ENCODE peak calls at places on chromosomes 7 and 10, in nine cellular contexts. One of them, this sample, is unnamed.

GRCh38 chr7:130394421-130395188 is 14.3 kb downstream of the CPA1 start:
- DNase-seq in thoracic aorta: no peak
- DNase-seq in lower lobe of right lung: no peak
- DNase-seq in hepatocyte: no peak
- DNase-seq in B cell: no peak
- DNase-seq in uterus: no peak
- DNase-seq in progenitor cell of endocrine pancreas: no peak
- DNase-seq in CD8-positive, alpha-beta T cell: peak
- DNase-seq in fibroblast of mammary gland: no peak
- DNase-seq in this sample: no peak

GRCh38 chr7:69431626-69432025 is 166.6 kb upstream of the AUTS2 start:
- DNase-seq in thoracic aorta: no peak
- DNase-seq in lower lobe of right lung: no peak
- DNase-seq in hepatocyte: no peak
- DNase-seq in B cell: no peak
- DNase-seq in uterus: no peak
- DNase-seq in progenitor cell of endocrine pancreas: no peak
- DNase-seq in CD8-positive, alpha-beta T cell: no peak
- DNase-seq in fibroblast of mammary gland: no peak
- DNase-seq in this sample: no peak

GRCh38 chr10:97129666-97130065 is 56.1 kb downstream of the SLIT1 start:
- DNase-seq in thoracic aorta: no peak
- DNase-seq in lower lobe of right lung: no peak
- DNase-seq in hepatocyte: no peak
- DNase-seq in B cell: no peak
- DNase-seq in uterus: no peak
- DNase-seq in progenitor cell of endocrine pancreas: no peak
- DNase-seq in CD8-positive, alpha-beta T cell: no peak
- DNase-seq in fibroblast of mammary gland: no peak
- DNase-seq in this sample: no peak

GRCh38 chr7:37433166-37433565 is 15.5 kb downstream of the ELMO1 start:
- DNase-seq in thoracic aorta: no peak
- DNase-seq in lower lobe of right lung: no peak
- DNase-seq in hepatocyte: no peak
- DNase-seq in B cell: no peak
- DNase-seq in uterus: no peak
- DNase-seq in progenitor cell of endocrine pancreas: no peak
- DNase-seq in CD8-positive, alpha-beta T cell: no peak
- DNase-seq in fibroblast of mammary gland: no peak
- DNase-seq in this sample: no peak

GRCh38 chr7:48280100-48280499 is 108.8 kb downstream of the ABCA13 start:
- DNase-seq in thoracic aorta: no peak
- DNase-seq in lower lobe of right lung: no peak
- DNase-seq in hepatocyte: no peak
- DNase-seq in B cell: no peak
- DNase-seq in uterus: no peak
- DNase-seq in progenitor cell of endocrine pancreas: no peak
- DNase-seq in CD8-positive, alpha-beta T cell: no peak
- DNase-seq in fibroblast of mammary gland: peak
- DNase-seq in this sample: no peak

GRCh38 chr10:110444009-110444347 is 53.7 kb upstream of the DUSP5 start:
- DNase-seq in thoracic aorta: no peak
- DNase-seq in lower lobe of right lung: no peak
- DNase-seq in hepatocyte: no peak
- DNase-seq in B cell: no peak
- DNase-seq in uterus: no peak
- DNase-seq in progenitor cell of endocrine pancreas: no peak
- DNase-seq in CD8-positive, alpha-beta T cell: no peak
- DNase-seq in fibroblast of mammary gland: no peak
- DNase-seq in this sample: no peak

GRCh38 chr10:4981722-4982471 is 18.7 kb downstream of the AKR1C1 start:
- DNase-seq in thoracic aorta: no peak
- DNase-seq in lower lobe of right lung: peak
- DNase-seq in hepatocyte: peak
- DNase-seq in B cell: no peak
- DNase-seq in uterus: no peak
- DNase-seq in progenitor cell of endocrine pancreas: peak
- DNase-seq in CD8-positive, alpha-beta T cell: no peak
- DNase-seq in fibroblast of mammary gland: peak
- DNase-seq in this sample: no peak

GRCh38 chr10:103870503-103870902 is 15.1 kb upstream of the SH3PXD2A start:
- DNase-seq in thoracic aorta: no peak
- DNase-seq in lower lobe of right lung: no peak
- DNase-seq in hepatocyte: no peak
- DNase-seq in B cell: no peak
- DNase-seq in uterus: no peak
- DNase-seq in progenitor cell of endocrine pancreas: no peak
- DNase-seq in CD8-positive, alpha-beta T cell: no peak
- DNase-seq in fibroblast of mammary gland: peak
- DNase-seq in this sample: no peak

GRCh38 chr10:33073641-33074410 is 115.8 kb upstream of the ITGB1 start:
- DNase-seq in thoracic aorta: no peak
- DNase-seq in lower lobe of right lung: no peak
- DNase-seq in hepatocyte: no peak
- DNase-seq in B cell: no peak
- DNase-seq in uterus: peak
- DNase-seq in progenitor cell of endocrine pancreas: no peak
- DNase-seq in CD8-positive, alpha-beta T cell: no peak
- DNase-seq in fibroblast of mammary gland: peak
- DNase-seq in this sample: no peak

GRCh38 chr7:26912351-26912750 is 48.0 kb upstream of the SKAP2 start:
- DNase-seq in thoracic aorta: no peak
- DNase-seq in lower lobe of right lung: no peak
- DNase-seq in hepatocyte: no peak
- DNase-seq in B cell: no peak
- DNase-seq in uterus: no peak
- DNase-seq in progenitor cell of endocrine pancreas: no peak
- DNase-seq in CD8-positive, alpha-beta T cell: no peak
- DNase-seq in fibroblast of mammary gland: peak
- DNase-seq in this sample: no peak

GRCh38 chr7:23967949-23968599 is 258.1 kb downstream of the STK31 start:
- DNase-seq in thoracic aorta: no peak
- DNase-seq in lower lobe of right lung: no peak
- DNase-seq in hepatocyte: no peak
- DNase-seq in B cell: no peak
- DNase-seq in uterus: no peak
- DNase-seq in progenitor cell of endocrine pancreas: no peak
- DNase-seq in CD8-positive, alpha-beta T cell: no peak
- DNase-seq in fibroblast of mammary gland: no peak
- DNase-seq in this sample: no peak

GRCh38 chr7:36115448-36116321 is 37.4 kb upstream of the EEPD1 start:
- DNase-seq in thoracic aorta: peak
- DNase-seq in lower lobe of right lung: peak
- DNase-seq in hepatocyte: peak
- DNase-seq in B cell: no peak
- DNase-seq in uterus: peak
- DNase-seq in progenitor cell of endocrine pancreas: no peak
- DNase-seq in CD8-positive, alpha-beta T cell: peak
- DNase-seq in fibroblast of mammary gland: peak
- DNase-seq in this sample: no peak

GRCh38 chr7:64638822-64639221 is 27.1 kb upstream of the ZNF107 start:
- DNase-seq in thoracic aorta: no peak
- DNase-seq in lower lobe of right lung: no peak
- DNase-seq in hepatocyte: no peak
- DNase-seq in B cell: no peak
- DNase-seq in uterus: no peak
- DNase-seq in progenitor cell of endocrine pancreas: no peak
- DNase-seq in CD8-positive, alpha-beta T cell: no peak
- DNase-seq in fibroblast of mammary gland: no peak
- DNase-seq in this sample: no peak

GRCh38 chr7:64637521-64638445 is 28.1 kb upstream of the ZNF107 start:
- DNase-seq in thoracic aorta: no peak
- DNase-seq in lower lobe of right lung: no peak
- DNase-seq in hepatocyte: no peak
- DNase-seq in B cell: no peak
- DNase-seq in uterus: no peak
- DNase-seq in progenitor cell of endocrine pancreas: no peak
- DNase-seq in CD8-positive, alpha-beta T cell: no peak
- DNase-seq in fibroblast of mammary gland: no peak
- DNase-seq in this sample: no peak

GRCh38 chr7:64633401-64633800 is 32.5 kb upstream of the ZNF107 start:
- DNase-seq in thoracic aorta: no peak
- DNase-seq in lower lobe of right lung: no peak
- DNase-seq in hepatocyte: no peak
- DNase-seq in B cell: no peak
- DNase-seq in uterus: no peak
- DNase-seq in progenitor cell of endocrine pancreas: no peak
- DNase-seq in CD8-positive, alpha-beta T cell: no peak
- DNase-seq in fibroblast of mammary gland: no peak
- DNase-seq in this sample: no peak

GRCh38 chr7:64634406-64635062 is 31.4 kb upstream of the ZNF107 start:
- DNase-seq in thoracic aorta: no peak
- DNase-seq in lower lobe of right lung: no peak
- DNase-seq in hepatocyte: no peak
- DNase-seq in B cell: no peak
- DNase-seq in uterus: no peak
- DNase-seq in progenitor cell of endocrine pancreas: no peak
- DNase-seq in CD8-positive, alpha-beta T cell: no peak
- DNase-seq in fibroblast of mammary gland: no peak
- DNase-seq in this sample: no peak

DNA sequence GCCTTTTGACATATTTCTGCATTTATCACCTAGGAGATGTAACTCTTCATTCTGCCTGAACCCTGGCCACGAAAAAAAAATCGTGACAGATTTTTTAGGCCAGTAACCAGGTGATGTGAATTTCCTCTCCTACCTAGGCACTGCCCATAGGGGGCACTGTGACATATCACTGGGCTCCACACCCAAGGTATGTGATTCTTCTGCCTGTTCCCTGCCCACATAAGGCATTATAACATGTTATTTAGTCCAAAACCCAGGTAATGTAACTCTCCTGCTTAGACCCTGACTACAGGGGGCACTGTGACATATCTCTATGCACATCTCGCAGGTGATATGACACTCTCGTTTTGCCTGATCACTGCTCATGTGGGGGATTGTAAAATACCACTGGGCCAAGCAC is 29.5 kb upstream of the ZNF107 start:
- DNase-seq in thoracic aorta: no peak
- DNase-seq in lower lobe of right lung: no peak
- DNase-seq in hepatocyte: no peak
- DNase-seq in B cell: no peak
- DNase-seq in uterus: no peak
- DNase-seq in progenitor cell of endocrine pancreas: no peak
- DNase-seq in CD8-positive, alpha-beta T cell: no peak
- DNase-seq in fibroblast of mammary gland: no peak
- DNase-seq in this sample: no peak
- TF ChIP-seq CTCF in thoracic aorta: no peak
- TF ChIP-seq CTCF in lower lobe of right lung: no peak
- TF ChIP-seq CTCF in hepatocyte: no peak
- TF ChIP-seq CTCF in B cell: peak
- TF ChIP-seq CTCF in uterus: no peak
- TF ChIP-seq CTCF in progenitor cell of endocrine pancreas: no peak
- TF ChIP-seq CTCF in CD8-positive, alpha-beta T cell: no peak
- TF ChIP-seq CTCF in fibroblast of mammary gland: no peak
- TF ChIP-seq CTCF in this sample: peak

GRCh38 chr10:44327461-44327860 is 57.4 kb downstream of the CXCL12 start:
- DNase-seq in thoracic aorta: no peak
- DNase-seq in lower lobe of right lung: no peak
- DNase-seq in hepatocyte: no peak
- DNase-seq in B cell: no peak
- DNase-seq in uterus: no peak
- DNase-seq in progenitor cell of endocrine pancreas: no peak
- DNase-seq in CD8-positive, alpha-beta T cell: no peak
- DNase-seq in fibroblast of mammary gland: no peak
- DNase-seq in this sample: no peak
- TF ChIP-seq CTCF in thoracic aorta: no peak
- TF ChIP-seq CTCF in lower lobe of right lung: no peak
- TF ChIP-seq CTCF in hepatocyte: no peak
- TF ChIP-seq CTCF in B cell: no peak
- TF ChIP-seq CTCF in uterus: no peak
- TF ChIP-seq CTCF in progenitor cell of endocrine pancreas: no peak
- TF ChIP-seq CTCF in CD8-positive, alpha-beta T cell: no peak
- TF ChIP-seq CTCF in fibroblast of mammary gland: no peak
- TF ChIP-seq CTCF in this sample: no peak

DNA sequence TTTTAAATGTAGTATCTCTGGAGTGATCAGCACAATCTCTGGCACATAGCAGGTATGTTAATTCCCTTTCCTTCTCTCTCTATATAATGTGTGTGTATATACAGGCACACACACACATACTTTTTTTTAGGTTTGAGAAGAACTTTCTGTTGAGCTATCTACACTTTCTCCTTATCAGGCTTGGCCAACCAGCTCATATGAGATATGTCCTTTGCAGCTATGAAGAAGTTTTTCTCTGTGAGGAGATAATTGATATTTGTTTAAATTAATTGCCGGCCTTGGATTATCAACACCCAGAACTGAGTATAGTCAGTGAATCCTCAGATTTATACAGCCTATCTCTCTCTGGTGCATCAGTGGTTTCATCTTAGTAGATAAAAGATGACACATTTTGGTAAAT is 2.3 kb upstream of the MCU start:
- DNase-seq in thoracic aorta: no peak
- DNase-seq in lower lobe of right lung: no peak
- DNase-seq in hepatocyte: no peak
- DNase-seq in B cell: no peak
- DNase-seq in uterus: no peak
- DNase-seq in progenitor cell of endocrine pancreas: no peak
- DNase-seq in CD8-positive, alpha-beta T cell: no peak
- DNase-seq in fibroblast of mammary gland: no peak
- DNase-seq in this sample: no peak
- TF ChIP-seq CTCF in thoracic aorta: no peak
- TF ChIP-seq CTCF in lower lobe of right lung: no peak
- TF ChIP-seq CTCF in hepatocyte: no peak
- TF ChIP-seq CTCF in B cell: no peak
- TF ChIP-seq CTCF in uterus: no peak
- TF ChIP-seq CTCF in progenitor cell of endocrine pancreas: no peak
- TF ChIP-seq CTCF in CD8-positive, alpha-beta T cell: no peak
- TF ChIP-seq CTCF in fibroblast of mammary gland: no peak
- TF ChIP-seq CTCF in this sample: no peak

GRCh38 chr10:63722537-63722936 is 201.3 kb downstream of the REEP3 start:
- DNase-seq in thoracic aorta: peak
- DNase-seq in lower lobe of right lung: no peak
- DNase-seq in hepatocyte: peak
- DNase-seq in B cell: no peak
- DNase-seq in uterus: peak
- DNase-seq in progenitor cell of endocrine pancreas: no peak
- DNase-seq in CD8-positive, alpha-beta T cell: no peak
- DNase-seq in fibroblast of mammary gland: peak
- DNase-seq in this sample: no peak

GRCh38 chr10:63723741-63724140 is 202.5 kb downstream of the REEP3 start:
- DNase-seq in thoracic aorta: no peak
- DNase-seq in lower lobe of right lung: no peak
- DNase-seq in hepatocyte: no peak
- DNase-seq in B cell: no peak
- DNase-seq in uterus: no peak
- DNase-seq in progenitor cell of endocrine pancreas: no peak
- DNase-seq in CD8-positive, alpha-beta T cell: no peak
- DNase-seq in fibroblast of mammary gland: no peak
- DNase-seq in this sample: no peak

GRCh38 chr10:63723320-63723719 is 202.1 kb downstream of the REEP3 start:
- DNase-seq in thoracic aorta: no peak
- DNase-seq in lower lobe of right lung: no peak
- DNase-seq in hepatocyte: no peak
- DNase-seq in B cell: no peak
- DNase-seq in uterus: no peak
- DNase-seq in progenitor cell of endocrine pancreas: no peak
- DNase-seq in CD8-positive, alpha-beta T cell: no peak
- DNase-seq in fibroblast of mammary gland: no peak
- DNase-seq in this sample: no peak

GRCh38 chr10:63726883-63727282 is 205.7 kb downstream of the REEP3 start:
- DNase-seq in thoracic aorta: no peak
- DNase-seq in lower lobe of right lung: no peak
- DNase-seq in hepatocyte: no peak
- DNase-seq in B cell: no peak
- DNase-seq in uterus: no peak
- DNase-seq in progenitor cell of endocrine pancreas: no peak
- DNase-seq in CD8-positive, alpha-beta T cell: no peak
- DNase-seq in fibroblast of mammary gland: no peak
- DNase-seq in this sample: no peak

GRCh38 chr10:63724922-63725321 is 203.7 kb downstream of the REEP3 start:
- DNase-seq in thoracic aorta: no peak
- DNase-seq in lower lobe of right lung: no peak
- DNase-seq in hepatocyte: no peak
- DNase-seq in B cell: no peak
- DNase-seq in uterus: no peak
- DNase-seq in progenitor cell of endocrine pancreas: no peak
- DNase-seq in CD8-positive, alpha-beta T cell: no peak
- DNase-seq in fibroblast of mammary gland: no peak
- DNase-seq in this sample: no peak
- TF ChIP-seq CTCF in thoracic aorta: no peak
- TF ChIP-seq CTCF in lower lobe of right lung: no peak
- TF ChIP-seq CTCF in hepatocyte: no peak
- TF ChIP-seq CTCF in B cell: no peak
- TF ChIP-seq CTCF in uterus: no peak
- TF ChIP-seq CTCF in progenitor cell of endocrine pancreas: peak
- TF ChIP-seq CTCF in CD8-positive, alpha-beta T cell: no peak
- TF ChIP-seq CTCF in fibroblast of mammary gland: peak
- TF ChIP-seq CTCF in this sample: peak